ENCODE peak calls at places on chromosomes 2 and 18, in ten cellular contexts. Z, Y, I, S, T, C, X, M, G and F are unnamed samples.

GRCh38 chr2:101047075-101047766 is 45.1 kb downstream of the RPL31 start:
- DNase-seq in Z (no peak), Y (peak), I (no peak), S (peak), T (no peak), C (no peak), X (no peak), M (no peak), G (no peak), F (peak)

GRCh38 chr2:129936334-129936934 is 43.0 kb upstream of the RAB6C start:
- DNase-seq in Z (no peak), Y (no peak), I (peak), S (no peak), T (no peak), C (no peak), X (peak), M (peak), G (no peak), F (no peak)

GRCh38 chr2:86703704-86704370 is 16.3 kb upstream of the RMND5A start:
- DNase-seq in Z (no peak), Y (no peak), I (peak), S (no peak), T (peak), C (no peak), X (no peak), M (peak), G (no peak), F (no peak)

GRCh38 chr2:168176402-168176801 is 71.0 kb downstream of the STK39 start:
- DNase-seq in Z (no peak), Y (no peak), I (no peak), S (no peak), T (no peak), C (no peak), X (no peak), M (no peak), G (no peak), F (no peak)

GRCh38 chr2:88874063-88874657 is 182.7 kb downstream of the RPIA start:
- DNase-seq in Z (peak), Y (peak), I (peak), S (no peak), T (peak), C (no peak), X (peak), M (peak), G (peak), F (peak)

GRCh38 chr2:33104052-33104623 is 157.4 kb downstream of the LTBP1 start:
- DNase-seq in Z (no peak), Y (no peak), I (peak), S (no peak), T (no peak), C (no peak), X (no peak), M (no peak), G (peak), F (peak)

GRCh38 chr2:198494940-198495339 is 690.5 kb downstream of the PLCL1 start:
- DNase-seq in Z (no peak), Y (no peak), I (no peak), S (no peak), T (no peak), C (no peak), X (no peak), M (no peak), G (no peak), F (no peak)

GRCh38 chr2:228048838-228049490 is 132.5 kb downstream of the SPHKAP start:
- DNase-seq in Z (no peak), Y (peak), I (peak), S (no peak), T (peak), C (no peak), X (peak), M (no peak), G (peak), F (peak)

GRCh38 chr2:85394256-85394655 is 15.9 kb downstream of the CAPG start:
- DNase-seq in Z (no peak), Y (no peak), I (no peak), S (no peak), T (peak), C (peak), X (no peak), M (no peak), G (no peak), F (no peak)

GRCh38 chr18:47871288-47871687 is 59.2 kb downstream of the SMAD2 start:
- DNase-seq in Z (no peak), Y (no peak), I (no peak), S (no peak), T (no peak), C (no peak), X (no peak), M (no peak), G (no peak), F (no peak)

GRCh38 chr2:163604941-163605555 is 130.8 kb downstream of the FIGN start:
- DNase-seq in Z (no peak), Y (no peak), I (peak), S (no peak), T (no peak), C (no peak), X (no peak), M (no peak), G (peak), F (no peak)

GRCh38 chr18:3062798-3063563 is 50.0 kb upstream of the LPIN2 start:
- DNase-seq in Z (peak), Y (no peak), I (peak), S (peak), T (peak), C (peak), X (peak), M (peak), G (peak), F (peak)

GRCh38 chr2:65017335-65017734 is 28.1 kb downstream of the SLC1A4 start:
- DNase-seq in Z (no peak), Y (no peak), I (no peak), S (no peak), T (peak), C (no peak), X (peak), M (no peak), G (no peak), F (peak)

GRCh38 chr2:9975805-9976447 is 24.4 kb downstream of the GRHL1 start:
- DNase-seq in Z (no peak), Y (peak), I (peak), S (no peak), T (no peak), C (peak), X (peak), M (peak), G (peak), F (peak)

GRCh38 chr18:48929951-48930713 is 20.6 kb downstream of the SMAD7 start:
- DNase-seq in Z (no peak), Y (peak), I (peak), S (peak), T (no peak), C (no peak), X (no peak), M (peak), G (peak), F (peak)

DNA sequence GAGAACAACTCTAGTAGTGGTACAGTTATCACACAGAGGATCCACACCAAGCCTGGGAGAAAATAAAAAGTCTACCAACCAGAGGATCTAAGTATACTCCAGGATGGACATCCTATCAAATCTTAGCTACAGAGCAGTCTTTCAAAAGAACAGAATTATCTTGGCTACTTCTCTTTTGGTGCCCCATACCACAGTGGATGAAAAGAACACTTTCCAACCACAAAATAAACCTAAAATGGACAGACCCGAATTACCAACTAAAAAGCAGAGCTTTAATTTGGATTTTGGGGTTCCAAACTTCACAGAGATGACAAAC is 116.1 kb downstream of the SRBD1 start:
- DNase-seq in Z (no peak), Y (no peak), I (no peak), S (no peak), T (no peak), C (no peak), X (no peak), M (no peak), G (no peak), F (no peak)
- TF ChIP-seq CTCF in Z (peak), Y (no peak), I (no peak), S (no peak), T (peak), C (no peak), X (no peak), M (no peak), G (no peak), F (no peak)

GRCh38 chr2:158459161-158460003 is 2.6 kb downstream of the PKP4 start:
- DNase-seq in Z (no peak), Y (no peak), I (no peak), S (no peak), T (no peak), C (no peak), X (no peak), M (no peak), G (no peak), F (no peak)
- H3K4me3 ChIP-seq in Z (no peak), Y (peak), I (peak), S (peak), T (peak), C (peak), X (peak), M (peak), G (peak), F (no peak)

DNA sequence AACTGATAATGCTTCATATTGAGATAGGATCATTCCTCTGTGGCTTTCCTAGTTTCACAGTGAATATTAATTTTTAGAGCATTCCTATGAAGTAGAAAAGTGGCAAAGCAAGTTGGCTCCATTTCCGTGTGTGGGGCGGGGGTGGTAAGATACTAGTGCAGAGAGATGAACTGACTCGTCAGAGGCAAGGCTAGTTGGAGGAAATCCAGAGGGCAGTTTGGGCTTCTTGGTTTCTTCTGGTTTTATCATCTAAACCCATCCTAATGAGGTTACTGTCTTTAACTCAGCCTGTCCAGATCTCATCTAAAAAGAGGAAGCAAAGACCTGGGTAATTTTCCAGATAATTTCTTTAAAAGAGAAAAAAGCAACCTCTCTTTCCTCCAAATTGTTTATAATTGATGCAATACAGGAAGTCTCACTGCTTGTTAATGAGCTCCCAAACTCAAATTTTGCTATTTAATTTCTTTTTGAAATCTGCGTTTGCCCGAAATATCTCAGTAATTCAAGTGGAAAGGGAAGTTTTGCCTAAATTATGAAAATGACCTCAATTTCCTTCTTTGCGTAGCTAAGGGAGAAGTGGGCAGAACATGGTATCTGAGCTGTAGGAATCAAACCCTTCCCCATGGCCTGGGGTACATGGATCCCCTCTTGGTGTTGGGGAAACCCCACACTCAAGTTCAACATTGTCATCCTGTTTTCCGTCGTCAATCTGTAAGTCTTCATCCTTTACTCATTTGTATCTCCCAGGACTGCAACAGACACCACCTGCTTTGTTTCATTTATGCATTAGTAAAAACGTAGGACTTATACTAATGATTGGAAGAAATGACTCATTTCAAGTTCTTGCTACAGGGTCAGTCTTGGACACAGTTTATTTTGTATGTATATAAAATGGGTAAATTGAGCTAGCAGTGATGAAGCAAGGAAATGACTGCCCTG is 89.0 kb upstream of the KLF7 start:
- DNase-seq in Z (no peak), Y (no peak), I (peak), S (no peak), T (peak), C (no peak), X (no peak), M (no peak), G (peak), F (no peak)
- H3K27ac ChIP-seq in Z (no peak), Y (peak), I (peak), S (no peak), T (no peak), C (no peak), X (no peak), M (no peak), G (peak), F (no peak)

DNA sequence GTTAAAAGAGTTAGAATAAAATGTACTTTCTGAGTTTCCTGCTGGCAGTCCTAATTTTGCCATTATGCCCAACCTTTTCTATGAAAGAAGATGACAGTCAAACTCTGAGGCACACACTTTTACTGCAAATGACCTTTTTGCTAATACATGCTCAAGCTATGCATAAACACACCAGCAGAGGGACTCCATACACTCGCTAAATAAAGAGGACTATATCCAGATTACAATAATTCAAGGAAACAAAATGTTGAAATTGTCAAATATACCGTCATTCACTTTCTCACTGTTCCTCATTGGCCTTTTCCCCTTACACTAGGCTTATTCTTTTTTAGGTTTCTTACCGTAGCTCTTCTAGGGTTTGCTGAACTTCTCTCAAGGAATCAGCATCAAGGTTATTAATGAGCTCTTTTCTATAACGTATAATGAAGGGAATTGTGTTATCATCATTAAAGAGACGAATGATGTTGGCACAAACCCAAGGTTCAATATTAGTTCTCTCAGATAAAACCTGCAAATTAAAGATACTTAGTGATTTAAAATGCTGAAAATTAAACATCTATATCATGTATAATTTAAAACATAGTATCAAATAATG is 25.7 kb downstream of the SRBD1 start:
- DNase-seq in Z (no peak), Y (peak), I (peak), S (no peak), T (no peak), C (no peak), X (no peak), M (peak), G (peak), F (peak)
- TF ChIP-seq CTCF in Z (peak), Y (peak), I (peak), S (peak), T (peak), C (peak), X (peak), M (peak), G (peak), F (peak)

GRCh38 chr2:152790883-152791282 is 72.5 kb downstream of the ARL6IP6 start:
- DNase-seq in Z (no peak), Y (no peak), I (no peak), S (no peak), T (peak), C (no peak), X (no peak), M (no peak), G (no peak), F (no peak)
- H3K4me3 ChIP-seq in Z (no peak), Y (no peak), I (no peak), S (no peak), T (no peak), C (no peak), X (no peak), M (no peak), G (no peak), F (no peak)

GRCh38 chr2:18975506-18975905 is 382.9 kb downstream of the OSR1 start:
- DNase-seq in Z (no peak), Y (no peak), I (no peak), S (no peak), T (no peak), C (no peak), X (no peak), M (no peak), G (no peak), F (no peak)
- H3K27ac ChIP-seq in Z (no peak), Y (no peak), I (peak), S (no peak), T (no peak), C (no peak), X (no peak), M (no peak), G (peak), F (no peak)

GRCh38 chr18:12946549-12947354 is 1.1 kb upstream of the SEH1L start:
- DNase-seq in Z (peak), Y (peak), I (peak), S (peak), T (peak), C (peak), X (peak), M (peak), G (peak), F (peak)
- TF ChIP-seq CTCF in Z (no peak), Y (no peak), I (no peak), S (no peak), T (no peak), C (no peak), X (peak), M (no peak), G (peak), F (no peak)

GRCh38 chr18:77132369-77133050 is at the start of gene MBP:
- DNase-seq in Z (peak), Y (no peak), I (no peak), S (peak), T (no peak), C (peak), X (no peak), M (peak), G (no peak), F (no peak)

GRCh38 chr18:77134611-77135010 is 2.0 kb upstream of the MBP start:
- DNase-seq in Z (no peak), Y (no peak), I (no peak), S (no peak), T (no peak), C (no peak), X (no peak), M (no peak), G (no peak), F (no peak)

GRCh38 chr18:77131652-77132368 is 773 bp downstream of the MBP start:
- DNase-seq in Z (peak), Y (no peak), I (no peak), S (peak), T (no peak), C (peak), X (no peak), M (peak), G (no peak), F (peak)

GRCh38 chr18:77133920-77134496 is 1.4 kb upstream of the MBP start:
- DNase-seq in Z (no peak), Y (no peak), I (no peak), S (no peak), T (peak), C (peak), X (no peak), M (peak), G (no peak), F (no peak)

GRCh38 chr18:77133051-77133919 is 702 bp upstream of the MBP start:
- DNase-seq in Z (no peak), Y (no peak), I (no peak), S (no peak), T (no peak), C (peak), X (no peak), M (peak), G (no peak), F (peak)
- H3K4me3 ChIP-seq in Z (peak), Y (peak), I (no peak), S (peak), T (peak), C (peak), X (no peak), M (peak), G (no peak), F (peak)

GRCh38 chr18:10139783-10140410 is 226.1 kb downstream of the VAPA start:
- DNase-seq in Z (no peak), Y (peak), I (peak), S (no peak), T (no peak), C (no peak), X (no peak), M (no peak), G (peak), F (peak)
- H3K27ac ChIP-seq in Z (no peak), Y (peak), I (no peak), S (no peak), T (no peak), C (no peak), X (no peak), M (no peak), G (peak), F (no peak)